ENCODE peak calls at places on chromosomes 16 and 17, in six cellular contexts. One of them, this sample, is unnamed.

GRCh38 chr17:80899402-80900268 is 92.0 kb upstream of the CHMP6 start:
- DNase-seq in upper lobe of left lung: no peak
- DNase-seq in cardiac muscle cell: peak; percentile 71
- DNase-seq in GM12878: no peak
- DNase-seq in neural progenitor cell: peak; percentile 51
- DNase-seq in stomach: peak; percentile 29
- DNase-seq in this sample: no peak

GRCh38 chr17:60102632-60103047 is 23.9 kb upstream of the HEATR6 start:
- DNase-seq in upper lobe of left lung: peak; percentile 92
- DNase-seq in cardiac muscle cell: no peak
- DNase-seq in GM12878: no peak
- DNase-seq in neural progenitor cell: no peak
- DNase-seq in stomach: no peak
- DNase-seq in this sample: peak; percentile 48

GRCh38 chr17:27379863-27380533 is 76.2 kb upstream of the KSR1 start:
- DNase-seq in upper lobe of left lung: peak; percentile 87
- DNase-seq in cardiac muscle cell: no peak
- DNase-seq in GM12878: no peak
- DNase-seq in neural progenitor cell: peak; percentile 77
- DNase-seq in stomach: peak; percentile 72
- DNase-seq in this sample: no peak

GRCh38 chr17:58414596-58414997 is 2.7 kb downstream of the RNF43 start:
- DNase-seq in upper lobe of left lung: no peak
- DNase-seq in cardiac muscle cell: no peak
- DNase-seq in GM12878: no peak
- DNase-seq in neural progenitor cell: no peak
- DNase-seq in stomach: no peak
- DNase-seq in this sample: no peak

GRCh38 chr17:61669522-61669921 is 78.5 kb upstream of the NACA2 start:
- DNase-seq in upper lobe of left lung: no peak
- DNase-seq in cardiac muscle cell: no peak
- DNase-seq in GM12878: no peak
- DNase-seq in neural progenitor cell: no peak
- DNase-seq in stomach: no peak
- DNase-seq in this sample: no peak

GRCh38 chr17:43456661-43457361 is 27.0 kb upstream of the DHX8 start:
- DNase-seq in upper lobe of left lung: no peak
- DNase-seq in cardiac muscle cell: no peak
- DNase-seq in GM12878: no peak
- DNase-seq in neural progenitor cell: no peak
- DNase-seq in stomach: no peak
- DNase-seq in this sample: no peak

GRCh38 chr16:29911676-29912010 is 11.4 kb downstream of the ASPHD1 start:
- DNase-seq in upper lobe of left lung: peak; percentile 75
- DNase-seq in cardiac muscle cell: no peak
- DNase-seq in GM12878: no peak
- DNase-seq in neural progenitor cell: no peak
- DNase-seq in stomach: no peak
- DNase-seq in this sample: no peak

GRCh38 chr16:53041196-53041977 is 11.3 kb downstream of the CHD9NB start:
- DNase-seq in upper lobe of left lung: peak; percentile 39
- DNase-seq in cardiac muscle cell: no peak
- DNase-seq in GM12878: no peak
- DNase-seq in neural progenitor cell: peak; percentile 40
- DNase-seq in stomach: peak; percentile 53
- DNase-seq in this sample: no peak

GRCh38 chr16:48282636-48283263 is 35.4 kb upstream of the ABCC11 start:
- DNase-seq in upper lobe of left lung: no peak
- DNase-seq in cardiac muscle cell: peak; percentile 48
- DNase-seq in GM12878: no peak
- DNase-seq in neural progenitor cell: no peak
- DNase-seq in stomach: no peak
- DNase-seq in this sample: no peak

GRCh38 chr16:82160226-82160625 is 9.8 kb downstream of the MPHOSPH6 start:
- DNase-seq in upper lobe of left lung: no peak
- DNase-seq in cardiac muscle cell: no peak
- DNase-seq in GM12878: no peak
- DNase-seq in neural progenitor cell: no peak
- DNase-seq in stomach: no peak
- DNase-seq in this sample: no peak

GRCh38 chr16:17777461-17777863 is 306.7 kb upstream of the XYLT1 start:
- DNase-seq in upper lobe of left lung: no peak
- DNase-seq in cardiac muscle cell: no peak
- DNase-seq in GM12878: no peak
- DNase-seq in neural progenitor cell: no peak
- DNase-seq in stomach: no peak
- DNase-seq in this sample: no peak

GRCh38 chr16:87325480-87325879 is 8.3 kb upstream of the C16orf95 start:
- DNase-seq in upper lobe of left lung: no peak
- DNase-seq in cardiac muscle cell: no peak
- DNase-seq in GM12878: no peak
- DNase-seq in neural progenitor cell: no peak
- DNase-seq in stomach: no peak
- DNase-seq in this sample: no peak

GRCh38 chr17:77271421-77271820 is 130.7 kb downstream of the SEC14L1 start:
- DNase-seq in upper lobe of left lung: no peak
- DNase-seq in cardiac muscle cell: no peak
- DNase-seq in GM12878: no peak
- DNase-seq in neural progenitor cell: no peak
- DNase-seq in stomach: no peak
- DNase-seq in this sample: no peak

GRCh38 chr17:77264617-77265230 is 124.0 kb downstream of the SEC14L1 start:
- DNase-seq in upper lobe of left lung: no peak
- DNase-seq in cardiac muscle cell: no peak
- DNase-seq in GM12878: no peak
- DNase-seq in neural progenitor cell: no peak
- DNase-seq in stomach: no peak
- DNase-seq in this sample: no peak

GRCh38 chr17:77269696-77270681 is 129.2 kb downstream of the SEC14L1 start:
- DNase-seq in upper lobe of left lung: no peak
- DNase-seq in cardiac muscle cell: no peak
- DNase-seq in GM12878: no peak
- DNase-seq in neural progenitor cell: no peak
- DNase-seq in stomach: no peak
- DNase-seq in this sample: no peak

GRCh38 chr17:77266213-77266612 is 125.4 kb downstream of the SEC14L1 start:
- DNase-seq in upper lobe of left lung: no peak
- DNase-seq in cardiac muscle cell: no peak
- DNase-seq in GM12878: no peak
- DNase-seq in neural progenitor cell: no peak
- DNase-seq in stomach: no peak
- DNase-seq in this sample: no peak

DNA sequence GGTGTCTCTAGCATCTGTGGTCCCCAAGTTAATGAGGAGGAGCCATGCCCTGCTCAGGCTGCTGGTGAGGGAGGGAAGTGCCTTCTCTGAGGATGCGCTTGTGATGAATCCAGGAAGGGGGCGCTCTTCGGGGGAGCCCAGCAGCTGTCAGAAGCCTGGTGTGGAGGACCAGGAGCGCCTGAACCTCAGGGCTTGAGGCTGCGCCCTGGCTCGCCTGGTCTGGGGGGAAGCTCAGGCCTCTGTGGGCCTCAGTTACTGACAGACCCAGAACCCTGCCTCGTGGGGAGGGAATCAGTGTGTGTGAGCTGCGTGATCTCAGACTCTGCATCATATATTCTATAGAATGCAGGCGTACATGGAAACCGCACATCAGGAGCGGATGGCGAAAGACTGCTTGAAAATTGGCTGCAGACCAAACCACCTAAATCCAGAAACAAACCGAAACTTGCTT is 126.1 kb downstream of the SEC14L1 start:
- DNase-seq in upper lobe of left lung: no peak
- DNase-seq in cardiac muscle cell: no peak
- DNase-seq in GM12878: no peak
- DNase-seq in neural progenitor cell: peak; percentile 58
- DNase-seq in stomach: no peak
- DNase-seq in this sample: no peak
- TF ChIP-seq CTCF in upper lobe of left lung: no peak
- TF ChIP-seq CTCF in cardiac muscle cell: peak; percentile 42
- TF ChIP-seq CTCF in GM12878: peak; percentile 17
- TF ChIP-seq CTCF in neural progenitor cell: peak; percentile 57
- TF ChIP-seq CTCF in stomach: no peak
- TF ChIP-seq CTCF in this sample: no peak

GRCh38 chr16:71769222-71769621 is 39.4 kb downstream of the AP1G1 start:
- DNase-seq in upper lobe of left lung: no peak
- DNase-seq in cardiac muscle cell: no peak
- DNase-seq in GM12878: no peak
- DNase-seq in neural progenitor cell: no peak
- DNase-seq in stomach: no peak
- DNase-seq in this sample: no peak
- TF ChIP-seq CTCF in upper lobe of left lung: no peak
- TF ChIP-seq CTCF in cardiac muscle cell: no peak
- TF ChIP-seq CTCF in GM12878: no peak
- TF ChIP-seq CTCF in neural progenitor cell: no peak
- TF ChIP-seq CTCF in stomach: no peak
- TF ChIP-seq CTCF in this sample: no peak

GRCh38 chr17:41810659-41811548 is 845 bp downstream of the P3H4 start:
- DNase-seq in upper lobe of left lung: no peak
- DNase-seq in cardiac muscle cell: no peak
- DNase-seq in GM12878: no peak
- DNase-seq in neural progenitor cell: peak; percentile 55
- DNase-seq in stomach: peak; percentile 30
- DNase-seq in this sample: no peak

GRCh38 chr17:41813039-41813680 is 356 bp downstream of the FKBP10 start:
- DNase-seq in upper lobe of left lung: peak; percentile 85
- DNase-seq in cardiac muscle cell: no peak
- DNase-seq in GM12878: no peak
- DNase-seq in neural progenitor cell: no peak
- DNase-seq in stomach: no peak
- DNase-seq in this sample: no peak

GRCh38 chr17:41811549-41812175 is at the start of gene P3H4:
- DNase-seq in upper lobe of left lung: peak; percentile 96
- DNase-seq in cardiac muscle cell: peak; percentile 87
- DNase-seq in GM12878: no peak
- DNase-seq in neural progenitor cell: peak; percentile 90
- DNase-seq in stomach: peak; percentile 85
- DNase-seq in this sample: peak; percentile 79

GRCh38 chr17:41813699-41814124 is 908 bp downstream of the FKBP10 start:
- DNase-seq in upper lobe of left lung: no peak
- DNase-seq in cardiac muscle cell: no peak
- DNase-seq in GM12878: no peak
- DNase-seq in neural progenitor cell: no peak
- DNase-seq in stomach: no peak
- DNase-seq in this sample: no peak

DNA sequence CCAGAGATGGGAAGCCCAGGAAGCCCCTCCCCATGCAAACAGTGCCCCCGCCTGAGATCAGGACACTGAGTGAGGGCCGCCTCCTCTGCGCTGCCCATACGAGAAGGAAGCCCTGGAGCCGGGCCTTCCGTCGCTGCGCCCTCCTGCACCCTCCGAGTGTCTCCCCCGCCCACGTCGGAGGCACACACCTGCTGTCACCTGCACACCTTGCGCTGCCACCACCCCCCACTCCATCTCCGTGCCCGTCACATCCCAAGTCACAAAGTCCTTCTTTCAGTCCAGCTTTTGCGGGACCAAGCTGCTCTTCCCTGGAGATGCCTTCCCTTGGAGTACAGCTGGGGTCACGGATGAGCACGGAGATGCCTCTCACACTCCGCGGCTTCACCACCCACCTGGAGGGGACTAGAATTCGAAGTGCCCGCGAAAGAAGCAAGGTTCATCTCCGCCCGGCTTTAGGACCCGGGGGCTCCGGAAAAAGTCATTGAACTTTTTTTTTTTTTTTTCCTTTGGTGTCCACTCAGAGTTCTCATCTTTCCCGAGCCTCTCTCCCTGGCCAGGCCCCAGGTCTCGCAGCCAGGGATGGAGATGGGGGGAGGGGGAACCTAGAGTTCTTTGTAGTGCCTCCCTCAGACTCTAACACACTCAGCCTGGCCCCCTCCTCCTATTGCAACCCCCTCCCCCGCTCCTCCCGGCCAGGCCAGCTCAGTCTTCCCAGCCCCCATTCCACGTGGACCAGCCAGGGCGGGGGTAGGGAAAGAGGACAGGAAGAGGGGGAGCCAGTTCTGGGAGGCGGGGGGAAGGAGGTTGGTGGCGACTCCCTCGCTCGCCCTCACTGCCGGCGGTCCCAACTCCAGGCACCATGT is at the start of gene FKBP10:
- DNase-seq in upper lobe of left lung: peak; percentile 81
- DNase-seq in cardiac muscle cell: peak; percentile 97
- DNase-seq in GM12878: no peak
- DNase-seq in neural progenitor cell: peak; percentile 95
- DNase-seq in stomach: peak; percentile 39
- DNase-seq in this sample: no peak
- TF ChIP-seq CTCF in upper lobe of left lung: no peak
- TF ChIP-seq CTCF in cardiac muscle cell: no peak
- TF ChIP-seq CTCF in GM12878: no peak
- TF ChIP-seq CTCF in neural progenitor cell: no peak
- TF ChIP-seq CTCF in stomach: no peak
- TF ChIP-seq CTCF in this sample: no peak

GRCh38 chr17:17880577-17881196 is 43.9 kb upstream of the SREBF1 start:
- DNase-seq in upper lobe of left lung: no peak
- DNase-seq in cardiac muscle cell: no peak
- DNase-seq in GM12878: no peak
- DNase-seq in neural progenitor cell: no peak
- DNase-seq in stomach: no peak
- DNase-seq in this sample: no peak

GRCh38 chr17:17885029-17885351 is 48.2 kb upstream of the SREBF1 start:
- DNase-seq in upper lobe of left lung: no peak
- DNase-seq in cardiac muscle cell: no peak
- DNase-seq in GM12878: no peak
- DNase-seq in neural progenitor cell: peak; percentile 52
- DNase-seq in stomach: no peak
- DNase-seq in this sample: no peak

GRCh38 chr17:17884281-17885028 is 47.7 kb upstream of the SREBF1 start:
- DNase-seq in upper lobe of left lung: no peak
- DNase-seq in cardiac muscle cell: no peak
- DNase-seq in GM12878: no peak
- DNase-seq in neural progenitor cell: no peak
- DNase-seq in stomach: no peak
- DNase-seq in this sample: no peak

GRCh38 chr17:17883801-17884200 is 47.0 kb upstream of the SREBF1 start:
- DNase-seq in upper lobe of left lung: no peak
- DNase-seq in cardiac muscle cell: no peak
- DNase-seq in GM12878: no peak
- DNase-seq in neural progenitor cell: no peak
- DNase-seq in stomach: no peak
- DNase-seq in this sample: no peak

DNA sequence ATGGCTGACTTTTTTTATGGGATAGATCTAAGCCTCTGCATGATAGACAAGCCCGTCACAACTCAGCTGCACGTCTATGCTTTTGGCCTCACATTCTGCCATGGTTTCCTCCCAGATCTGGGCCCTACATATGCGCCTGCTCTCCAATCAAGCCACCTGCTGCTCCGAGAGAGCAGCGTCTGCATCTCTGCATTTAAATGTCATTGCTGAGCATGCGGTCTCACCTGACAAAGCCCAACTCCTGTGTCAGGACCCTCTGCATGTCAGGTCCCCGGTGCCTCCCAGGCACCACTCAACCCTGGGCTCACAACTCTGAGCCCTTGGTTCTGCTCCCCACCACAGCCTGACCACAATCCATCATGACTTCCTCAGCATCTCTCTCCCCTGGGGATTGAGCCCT is 45.4 kb upstream of the SREBF1 start:
- DNase-seq in upper lobe of left lung: no peak
- DNase-seq in cardiac muscle cell: no peak
- DNase-seq in GM12878: no peak
- DNase-seq in neural progenitor cell: no peak
- DNase-seq in stomach: no peak
- DNase-seq in this sample: no peak
- TF ChIP-seq CTCF in upper lobe of left lung: no peak
- TF ChIP-seq CTCF in cardiac muscle cell: no peak
- TF ChIP-seq CTCF in GM12878: no peak
- TF ChIP-seq CTCF in neural progenitor cell: no peak
- TF ChIP-seq CTCF in stomach: no peak
- TF ChIP-seq CTCF in this sample: no peak

GRCh38 chr17:55549140-55549539 is 37.9 kb upstream of the SMIM36 start:
- DNase-seq in upper lobe of left lung: no peak
- DNase-seq in cardiac muscle cell: peak; percentile 53
- DNase-seq in GM12878: no peak
- DNase-seq in neural progenitor cell: peak; percentile 56
- DNase-seq in stomach: no peak
- DNase-seq in this sample: no peak
- TF ChIP-seq CTCF in upper lobe of left lung: peak; percentile 21
- TF ChIP-seq CTCF in cardiac muscle cell: peak; percentile 42
- TF ChIP-seq CTCF in GM12878: peak; percentile 56
- TF ChIP-seq CTCF in neural progenitor cell: peak; percentile 66
- TF ChIP-seq CTCF in stomach: no peak
- TF ChIP-seq CTCF in this sample: no peak